ENCODE peak calls at places on chromosome 2, in eight cellular contexts. Q is OCI-LY7; O is esophagus squamous epithelium; W is thoracic aorta; F is CD8-positive, alpha-beta memory T cell; N is tibial artery; R is fibroblast of lung; A is left ventricle myocardium inferior. X is an unnamed sample.

GRCh38 chr2:181395871-181396574 is 61.2 kb upstream of the ITGA4 start:
- DNase-seq in Q (no peak), O (no peak), W (no peak), F (no peak), N (no peak), R (no peak), A (no peak), X (no peak)

GRCh38 chr2:102065675-102066252 is 74.0 kb downstream of the IL1R2 start:
- DNase-seq in Q (no peak), O (no peak), W (no peak), F (no peak), N (no peak), R (peak; percentile 88), A (no peak), X (no peak)

GRCh38 chr2:124328397-124328796 is 303.3 kb downstream of the CNTNAP5 start:
- DNase-seq in Q (no peak), O (no peak), W (no peak), F (no peak), N (no peak), R (no peak), A (no peak), X (no peak)

GRCh38 chr2:189446780-189447179 is 5.5 kb downstream of the WDR75 start:
- DNase-seq in Q (no peak), O (no peak), W (no peak), F (no peak), N (no peak), R (no peak), A (no peak), X (no peak)

GRCh38 chr2:41496908-41497307 is 550.9 kb upstream of the PKDCC start:
- DNase-seq in Q (peak; percentile 9), O (no peak), W (no peak), F (no peak), N (no peak), R (no peak), A (no peak), X (no peak)

GRCh38 chr2:18123211-18123570 is 244.7 kb downstream of the KCNS3 start:
- DNase-seq in Q (no peak), O (no peak), W (no peak), F (no peak), N (no peak), R (no peak), A (no peak), X (no peak)

GRCh38 chr2:64054166-64054915 is 35.1 kb upstream of the VPS54 start:
- DNase-seq in Q (peak; percentile 90), O (no peak), W (no peak), F (no peak), N (no peak), R (no peak), A (no peak), X (no peak)

GRCh38 chr2:56713161-56713676 is 529.4 kb downstream of the CCDC85A start:
- DNase-seq in Q (no peak), O (no peak), W (no peak), F (no peak), N (no peak), R (no peak), A (no peak), X (no peak)

GRCh38 chr2:2919574-2920365 is 457.8 kb downstream of the EIPR1 start:
- DNase-seq in Q (no peak), O (no peak), W (no peak), F (no peak), N (peak; percentile 17), R (no peak), A (no peak), X (no peak)

GRCh38 chr2:221527759-221528444 is 44.2 kb downstream of the EPHA4 start:
- DNase-seq in Q (no peak), O (no peak), W (no peak), F (no peak), N (no peak), R (peak; percentile 39), A (no peak), X (no peak)

GRCh38 chr2:120066708-120067547 is 54.1 kb downstream of the EPB41L5 start:
- DNase-seq in Q (no peak), O (no peak), W (no peak), F (no peak), N (no peak), R (peak; percentile 40), A (no peak), X (no peak)

GRCh38 chr2:190069936-190070696 is 7.6 kb upstream of the MSTN start:
- DNase-seq in Q (peak; percentile 74), O (no peak), W (no peak), F (peak; percentile 33), N (no peak), R (peak; percentile 85), A (no peak), X (no peak)

GRCh38 chr2:96564563-96564962 is 28.0 kb downstream of the ARID5A start:
- DNase-seq in Q (no peak), O (no peak), W (no peak), F (no peak), N (no peak), R (no peak), A (no peak), X (no peak)

GRCh38 chr2:138722316-138722715 is 57.9 kb downstream of the NXPH2 start:
- DNase-seq in Q (no peak), O (no peak), W (no peak), F (no peak), N (no peak), R (no peak), A (no peak), X (no peak)

GRCh38 chr2:84338069-84338468 is 121.0 kb downstream of the SUCLG1 start:
- DNase-seq in Q (no peak), O (no peak), W (no peak), F (no peak), N (no peak), R (peak; percentile 30), A (no peak), X (no peak)

GRCh38 chr2:160652236-160652635 is 158.6 kb upstream of the RBMS1 start:
- DNase-seq in Q (no peak), O (no peak), W (no peak), F (peak; percentile 54), N (no peak), R (no peak), A (peak; percentile 19), X (peak; percentile 51)

GRCh38 chr2:694174-694573 is 17.0 kb upstream of the TMEM18 start:
- DNase-seq in Q (no peak), O (no peak), W (no peak), F (no peak), N (no peak), R (peak; percentile 84), A (no peak), X (no peak)

GRCh38 chr2:99420751-99421299 is 69.0 kb downstream of the REV1 start:
- DNase-seq in Q (no peak), O (no peak), W (no peak), F (no peak), N (no peak), R (no peak), A (no peak), X (no peak)

GRCh38 chr2:229339613-229340012 is 68.5 kb upstream of the PID1 start:
- DNase-seq in Q (no peak), O (no peak), W (no peak), F (no peak), N (no peak), R (peak; percentile 48), A (no peak), X (no peak)

GRCh38 chr2:200523158-200523557 is 2.8 kb upstream of the SGO2 start:
- DNase-seq in Q (no peak), O (no peak), W (no peak), F (no peak), N (no peak), R (no peak), A (no peak), X (no peak)
- H3K27ac ChIP-seq in Q (no peak overlapping the region), O (no peak overlapping the region), W (no peak overlapping the region), F (no peak overlapping the region), N (no peak overlapping the region), R (no peak overlapping the region), A (no peak overlapping the region), X (no peak overlapping the region)

DNA sequence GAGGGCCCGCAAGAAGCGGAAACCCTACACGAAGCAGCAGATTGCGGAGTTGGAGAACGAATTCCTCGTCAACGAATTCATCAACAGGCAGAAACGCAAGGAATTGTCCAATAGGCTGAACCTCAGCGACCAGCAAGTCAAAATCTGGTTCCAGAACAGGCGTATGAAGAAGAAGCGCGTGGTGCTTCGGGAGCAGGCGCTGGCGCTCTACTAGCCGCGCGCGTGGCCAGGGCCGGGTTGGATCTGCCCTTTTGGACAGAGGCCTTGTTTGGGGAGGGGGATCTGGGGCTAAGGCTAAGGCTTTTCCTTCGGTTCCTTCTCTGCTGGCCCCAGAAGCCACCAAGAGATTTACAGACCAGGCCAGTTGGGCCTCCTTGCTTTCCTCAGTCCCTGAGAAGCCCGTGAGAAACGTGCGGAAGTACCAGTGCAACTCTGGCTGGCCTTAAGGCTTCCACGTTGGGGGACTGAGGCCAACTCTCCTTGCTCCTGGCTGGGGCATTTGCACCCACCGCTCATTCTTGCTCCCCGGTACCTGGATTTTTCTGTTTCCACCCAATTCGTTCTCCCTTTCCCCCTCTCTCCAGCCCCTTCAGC is 1.0 kb downstream of the HOXD12 start:
- DNase-seq in Q (no peak), O (no peak), W (no peak), F (no peak), N (no peak), R (no peak), A (no peak), X (no peak)
- H3K9me3 ChIP-seq in Q (no peaks in the 10 kb centered on the region), O (no peaks in the 10 kb centered on the region), W (no peaks in the 10 kb centered on the region), F (no peaks in the 10 kb centered on the region), N (no peaks in the 10 kb centered on the region), R (no peaks in the 10 kb centered on the region), A (no peaks in the 10 kb centered on the region), X (no peaks in the 10 kb centered on the region)

DNA sequence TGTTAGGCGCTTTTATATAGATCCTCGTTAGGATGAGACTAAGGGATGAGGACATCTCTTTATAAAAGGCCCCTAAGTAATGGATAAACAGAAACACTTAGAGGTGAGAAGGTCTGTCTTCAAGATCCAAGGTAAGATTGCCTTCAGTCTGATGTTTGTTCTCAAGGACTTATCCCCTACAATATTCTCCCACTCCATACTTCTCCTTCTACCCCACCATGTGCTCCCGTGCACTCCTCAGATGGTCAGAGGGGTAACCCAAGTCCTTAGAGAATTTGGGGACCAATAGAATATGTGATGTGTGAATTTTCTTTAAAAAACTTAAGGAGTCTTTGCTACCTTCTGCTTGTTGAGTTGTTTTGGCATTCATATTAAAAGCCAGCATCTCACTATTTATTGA is 23.1 kb downstream of the FOSL2 start:
- DNase-seq in Q (no peak), O (no peak), W (no peak), F (no peak), N (no peak), R (no peak), A (no peak), X (no peak)
- H3K36me3 ChIP-seq in Q (no peaks in the 10 kb centered on the region), O (peaks cover 56% of the 10 kb centered on the region), W (peaks cover 71% of the 10 kb centered on the region), F (peaks cover 13% of the 10 kb centered on the region), N (peaks cover 88% of the 10 kb centered on the region), R (peaks cover 43% of the 10 kb centered on the region), A (peaks cover 64% of the 10 kb centered on the region), X (peaks cover 25% of the 10 kb centered on the region)

DNA sequence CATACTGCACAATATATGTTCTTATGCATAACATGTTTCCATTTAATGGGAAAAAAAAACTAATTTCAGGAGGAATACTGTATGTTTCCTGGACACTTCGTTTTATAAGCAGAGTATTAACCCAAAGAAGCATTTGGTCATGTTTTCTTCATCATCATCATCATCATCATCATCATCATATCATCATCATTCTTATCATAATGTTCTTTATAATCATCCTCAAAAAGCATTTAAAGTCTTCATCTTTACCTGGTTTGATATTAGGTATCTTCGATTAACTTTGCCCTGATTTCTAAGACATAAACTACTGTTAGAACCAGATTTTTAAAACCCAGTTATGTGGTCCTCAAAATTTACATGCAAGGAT is 47.9 kb downstream of the ZEB2 start:
- DNase-seq in Q (no peak), O (no peak), W (no peak), F (no peak), N (no peak), R (no peak), A (no peak), X (no peak)
- H3K27ac ChIP-seq in Q (no peak overlapping the region), O (no peak overlapping the region), W (no peak overlapping the region), F (no peak overlapping the region), N (no peak overlapping the region), R (no peak overlapping the region), A (no peak overlapping the region), X (no peak overlapping the region)

GRCh38 chr2:71919701-71920100 is 228.0 kb downstream of the CYP26B1 start:
- DNase-seq in Q (no peak), O (no peak), W (no peak), F (no peak), N (no peak), R (peak; percentile 60), A (no peak), X (no peak)
- H3K9me3 ChIP-seq in Q (no peaks in the 10 kb centered on the region), O (no peaks in the 10 kb centered on the region), W (peaks cover 8% of the 10 kb centered on the region), F (no peaks in the 10 kb centered on the region), N (peaks cover 8% of the 10 kb centered on the region), R (no peaks in the 10 kb centered on the region), A (peaks cover 23% of the 10 kb centered on the region), X (no peaks in the 10 kb centered on the region)

X was measured in effector memory CD4-positive, alpha-beta T cell.